ENCODE peak calls at places on chromosomes 5 and 9, in four cellular contexts. Z is astrocyte, V is K562, O is endothelial cell of umbilical vein. F is an unnamed sample. For H3K27me3, the result is how much of the 10 kb centered on the place peaks cover.

GRCh38 chr9:125551781-125552180 is 155.2 kb downstream of the MAPKAP1 start:
- DNase-seq in Z (no peak), V (no peak), O (no peak), F (no peak)

GRCh38 chr5:6701500-6701899 is 11.7 kb upstream of the TENT4A start:
- DNase-seq in Z (no peak), V (no peak), O (no peak), F (no peak)

GRCh38 chr9:95773061-95773433 is 102.4 kb upstream of the ERCC6L2 start:
- DNase-seq in Z (peak), V (no peak), O (no peak), F (peak)

GRCh38 chr9:123059472-123060220 is 26.2 kb downstream of the GPR21 start:
- DNase-seq in Z (no peak), V (no peak), O (no peak), F (no peak)

GRCh38 chr5:131379723-131380122 is 115.9 kb downstream of the CDC42SE2 start:
- DNase-seq in Z (peak), V (no peak), O (peak), F (no peak)

GRCh38 chr9:116369706-116370105 is 216.1 kb downstream of the PAPPA start:
- DNase-seq in Z (no peak), V (no peak), O (no peak), F (no peak)

GRCh38 chr5:174903333-174903732 is 179.0 kb downstream of the MSX2 start:
- DNase-seq in Z (no peak), V (no peak), O (no peak), F (no peak)

GRCh38 chr5:83576341-83576740 is 104.8 kb downstream of the VCAN start:
- DNase-seq in Z (no peak), V (no peak), O (peak), F (no peak)

GRCh38 chr9:97556721-97557605 is 55.5 kb downstream of the TMOD1 start:
- DNase-seq in Z (no peak), V (no peak), O (no peak), F (no peak)

GRCh38 chr9:134455951-134456739 is 129.9 kb downstream of the RXRA start:
- DNase-seq in Z (peak), V (peak), O (peak), F (peak)

GRCh38 chr5:111707624-111708165 is 49.3 kb downstream of the NREP start:
- DNase-seq in Z (no peak), V (no peak), O (no peak), F (no peak)

GRCh38 chr9:7186175-7186574 is 428.4 kb downstream of the KDM4C start:
- DNase-seq in Z (no peak), V (peak), O (peak), F (no peak)

GRCh38 chr9:108760841-108761240 is 94.9 kb downstream of the ACTL7B start:
- DNase-seq in Z (no peak), V (no peak), O (no peak), F (no peak)

GRCh38 chr9:114521846-114522245 is 16.6 kb upstream of the WHRN start:
- DNase-seq in Z (peak), V (no peak), O (no peak), F (no peak)

GRCh38 chr5:103929310-103930003 is 366.9 kb upstream of the NUDT12 start:
- DNase-seq in Z (peak), V (no peak), O (no peak), F (peak)

GRCh38 chr5:12113062-12113461 is 208.8 kb upstream of the CTNND2 start:
- DNase-seq in Z (no peak), V (no peak), O (no peak), F (no peak)

GRCh38 chr9:112061152-112061740 is 113.9 kb downstream of the SUSD1 start:
- DNase-seq in Z (peak), V (peak), O (peak), F (peak)

GRCh38 chr9:124665391-124666058 is 105.6 kb downstream of the NR6A1 start:
- DNase-seq in Z (peak), V (no peak), O (peak), F (no peak)

GRCh38 chr5:98425626-98426025 is 347.8 kb upstream of the RGMB start:
- DNase-seq in Z (no peak), V (no peak), O (no peak), F (peak)

GRCh38 chr5:135651156-135651555 is 72.4 kb upstream of the CXCL14 start:
- DNase-seq in Z (peak), V (no peak), O (no peak), F (no peak)

GRCh38 chr5:14463629-14464028 is 118.0 kb upstream of the OTULINL start:
- DNase-seq in Z (peak), V (no peak), O (peak), F (no peak)

GRCh38 chr5:138271281-138271680 is 3.1 kb downstream of the GFRA3 start:
- DNase-seq in Z (no peak), V (no peak), O (no peak), F (no peak)

GRCh38 chr5:177980776-177981175 is 15.3 kb downstream of the PROP1 start:
- DNase-seq in Z (peak), V (no peak), O (no peak), F (no peak)

GRCh38 chr9:111621895-111622480 is 9.1 kb upstream of the DNAJC25 start:
- DNase-seq in Z (no peak), V (peak), O (peak), F (peak)

GRCh38 chr9:78407636-78408312 is 110.8 kb downstream of the PSAT1 start:
- DNase-seq in Z (no peak), V (no peak), O (no peak), F (no peak)

GRCh38 chr9:97935291-97935690 is 2.7 kb downstream of the HEMGN start:
- DNase-seq in Z (no peak), V (no peak), O (no peak), F (no peak)

GRCh38 chr5:149957855-149958254 is 2.7 kb upstream of the SLC26A2 start:
- DNase-seq in Z (peak), V (no peak), O (no peak), F (no peak)

GRCh38 chr5:148976569-148977321 is 86.1 kb downstream of the SH3TC2 start:
- DNase-seq in Z (peak), V (no peak), O (no peak), F (no peak)

DNA sequence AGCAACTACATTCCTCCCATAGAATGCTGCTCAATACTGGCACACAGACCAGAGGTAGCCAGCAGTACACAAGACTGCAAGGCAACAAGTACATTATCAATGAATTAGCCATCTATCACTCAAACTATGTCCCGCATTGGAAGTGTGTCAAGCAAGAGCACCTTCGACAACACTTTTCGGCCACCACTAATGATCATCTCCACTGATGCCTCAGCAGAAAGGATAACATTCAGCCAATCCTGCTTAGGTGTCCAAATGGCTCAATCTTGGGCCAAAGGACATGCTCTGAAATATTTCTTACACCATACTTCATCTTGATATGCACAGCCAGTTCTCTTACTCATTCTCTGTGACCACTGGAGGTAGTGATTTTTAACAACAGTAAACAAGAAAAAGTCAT is 25.0 kb downstream of the SKP1 start:
- DNase-seq in Z (peak), V (no peak), O (no peak), F (no peak)
- H3K4me3 ChIP-seq in Z (no peak), V (no peak), O (no peak), F (no peak)

GRCh38 chr9:136626740-136627642 is 35.7 kb upstream of the EGFL7 start:
- DNase-seq in Z (no peak), V (peak), O (no peak), F (no peak)
- H3K9ac ChIP-seq in Z (no peak), V (no peak), O (no peak), F (no peak)

DNA sequence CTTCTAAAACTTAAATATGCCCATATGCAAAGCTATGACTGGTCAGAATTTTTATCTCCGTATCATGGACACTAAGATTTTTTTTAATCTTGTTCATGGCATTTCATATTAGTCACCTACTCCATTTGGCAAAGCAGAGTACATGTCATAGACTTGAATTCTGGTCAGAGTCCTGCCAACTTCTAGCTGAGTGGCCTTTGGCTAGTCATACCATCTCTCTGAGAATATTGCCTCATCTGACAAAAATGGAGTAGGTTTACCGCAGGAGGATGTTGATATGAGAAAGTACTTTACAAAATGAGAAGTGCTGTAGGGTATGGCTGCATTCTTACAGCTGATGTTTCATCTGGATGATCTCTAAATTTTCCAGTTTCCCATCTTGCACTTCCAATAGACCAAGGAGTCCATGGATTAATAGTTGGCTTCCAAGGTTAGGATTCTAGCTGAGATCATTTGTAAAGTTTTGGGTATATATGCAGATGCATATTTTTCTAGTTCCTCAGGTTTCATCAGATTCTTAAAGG is 150.8 kb upstream of the NR3C1 start:
- DNase-seq in Z (peak), V (no peak), O (no peak), F (peak)
- H3K27me3 ChIP-seq in Z (under half), V (under half), O (under half), F (under half)

GRCh38 chr5:81232449-81233079 is 558 bp upstream of the CKMT2 start:
- DNase-seq in Z (no peak), V (no peak), O (no peak), F (no peak)

GRCh38 chr5:81234299-81234698 is 1.2 kb downstream of the CKMT2 start:
- DNase-seq in Z (no peak), V (no peak), O (no peak), F (no peak)

GRCh38 chr5:81235287-81236072 is 2.4 kb downstream of the CKMT2 start:
- DNase-seq in Z (no peak), V (no peak), O (peak), F (no peak)

GRCh38 chr5:81234801-81235200 is 1.7 kb downstream of the CKMT2 start:
- DNase-seq in Z (no peak), V (no peak), O (no peak), F (no peak)

GRCh38 chr5:81233080-81233634 is at the start of gene CKMT2:
- DNase-seq in Z (peak), V (no peak), O (peak), F (peak)
- H3K4me3 ChIP-seq in Z (peak), V (no peak), O (no peak), F (peak)

GRCh38 chr9:70044450-70045307 is 1.0 kb downstream of the MAMDC2 start:
- DNase-seq in Z (peak), V (no peak), O (peak), F (peak)
- H3K9ac ChIP-seq in Z (peak), V (no peak), O (no peak), F (peak)

DNA sequence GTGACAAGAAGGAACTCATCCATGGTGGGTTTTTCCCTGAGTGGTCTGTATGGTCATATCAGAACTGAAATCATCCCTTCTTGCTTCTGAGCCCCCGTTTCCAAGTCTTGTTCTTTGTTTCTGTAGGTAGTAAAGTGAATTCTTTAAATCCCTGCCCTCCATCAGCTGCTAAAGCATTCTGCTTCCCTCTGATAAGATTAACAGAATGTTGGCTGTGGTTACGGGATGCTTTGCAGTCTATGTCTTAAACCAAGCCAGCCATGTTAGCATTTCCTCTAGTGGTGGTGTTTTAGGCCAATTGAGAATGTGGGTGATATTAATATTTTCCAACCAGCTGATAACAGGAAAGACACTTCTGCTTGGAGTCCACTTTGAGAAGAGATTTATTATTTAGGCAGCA is 22.0 kb upstream of the KCNIP1 start:
- DNase-seq in Z (no peak), V (no peak), O (no peak), F (no peak)
- H3K27me3 ChIP-seq in Z (under half), V (under half), O (under half), F (under half)

GRCh38 chr5:54537720-54538119 is 20.2 kb downstream of the SNX18 start:
- DNase-seq in Z (no peak), V (no peak), O (no peak), F (peak)

GRCh38 chr5:54534306-54534705 is 16.7 kb downstream of the SNX18 start:
- DNase-seq in Z (no peak), V (no peak), O (no peak), F (no peak)

GRCh38 chr5:54531536-54531935 is 14.0 kb downstream of the SNX18 start:
- DNase-seq in Z (peak), V (no peak), O (no peak), F (no peak)

GRCh38 chr5:54535149-54535844 is 17.7 kb downstream of the SNX18 start:
- DNase-seq in Z (no peak), V (no peak), O (no peak), F (no peak)

DNA sequence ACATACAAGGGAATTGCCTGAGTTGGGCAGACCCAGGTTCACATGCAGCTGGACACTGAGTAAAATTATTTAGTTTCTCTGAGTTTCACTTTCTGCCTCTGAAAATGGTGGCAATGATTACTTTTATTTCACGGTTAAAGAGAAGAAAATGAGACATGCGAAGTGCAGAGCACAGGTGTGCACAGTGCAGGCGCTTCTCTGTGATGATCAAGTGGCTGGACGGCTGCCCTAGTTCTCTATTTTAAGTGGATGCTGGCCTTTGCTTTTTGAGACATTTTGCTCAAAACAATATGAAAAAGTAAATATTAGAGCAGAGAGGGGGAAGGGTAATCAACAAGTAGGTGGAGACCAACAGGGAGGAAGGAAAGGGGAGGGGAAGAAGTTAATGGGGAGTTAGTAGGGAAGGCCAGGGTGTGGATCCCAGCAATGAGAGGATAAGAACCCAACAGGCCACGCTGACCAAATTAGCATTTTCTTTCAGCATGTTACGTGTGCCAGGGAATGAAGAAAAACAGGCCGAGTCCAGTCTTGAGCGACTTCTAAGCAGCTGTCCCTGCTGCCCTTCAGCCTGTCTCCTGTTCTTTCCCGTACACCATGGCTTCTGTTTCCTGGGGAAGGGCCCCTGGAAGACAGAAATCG is 16.1 kb downstream of the SNX18 start:
- DNase-seq in Z (no peak), V (no peak), O (peak), F (peak)
- H3K4me3 ChIP-seq in Z (no peak), V (no peak), O (no peak), F (no peak)

GRCh38 chr5:1794896-1795290 is 4.7 kb downstream of the MRPL36 start:
- DNase-seq in Z (no peak), V (no peak), O (no peak), F (no peak)

GRCh38 chr5:1793966-1794895 is 5.4 kb downstream of the MRPL36 start:
- DNase-seq in Z (peak), V (no peak), O (no peak), F (peak)

GRCh38 chr5:1792842-1793266 is 6.8 kb downstream of the MRPL36 start:
- DNase-seq in Z (peak), V (no peak), O (peak), F (peak)

GRCh38 chr5:1791176-1791575 is 8.5 kb downstream of the MRPL36 start:
- DNase-seq in Z (no peak), V (no peak), O (no peak), F (no peak)

GRCh38 chr5:1793301-1793740 is 6.3 kb downstream of the MRPL36 start:
- DNase-seq in Z (peak), V (no peak), O (peak), F (no peak)
- H3K9ac ChIP-seq in Z (peak), V (no peak), O (no peak), F (no peak)